ENCODE peak calls at places on chromosomes 11 and 22, in four cellular contexts. P is ovary, H is AG04449, K is left ventricle myocardium inferior. X is an unnamed sample.

GRCh38 chr11:1829039-1829820 is 5.6 kb upstream of the SYT8 start:
- DNase-seq in P (no peak), H (peak; percentile 31), K (no peak), X (no peak)

GRCh38 chr11:119520966-119521365 is 98.0 kb upstream of the THY1 start:
- DNase-seq in H (no peak), P (no peak), K (no peak), X (no peak)

GRCh38 chr11:70204466-70204799 is 1.3 kb downstream of the FADD start:
- DNase-seq in H (no peak), K (no peak), P (no peak), X (no peak)

GRCh38 chr22:37431811-37432707 is 4.8 kb upstream of the ELFN2 start:
- DNase-seq in H (peak; percentile 97), P (no peak), K (no peak), X (no peak)

GRCh38 chr11:45290586-45290985 is 4.4 kb upstream of the SYT13 start:
- DNase-seq in P (no peak), K (no peak), H (no peak), X (no peak)

GRCh38 chr11:104897891-104898684 is at the start of gene CASP12:
- DNase-seq in K (no peak), H (no peak), P (no peak), X (no peak)

GRCh38 chr11:46350695-46351094 is 3.4 kb downstream of the DGKZ start:
- DNase-seq in P (no peak), K (no peak), H (no peak), X (no peak)

GRCh38 chr22:31288496-31289235 is 3.6 kb downstream of the PIK3IP1 start:
- DNase-seq in H (no peak), K (no peak), P (no peak), X (no peak)

GRCh38 chr11:108965602-108966001 is 300.7 kb downstream of the DDX10 start:
- DNase-seq in P (no peak), H (peak; percentile 44), K (no peak), X (no peak)

GRCh38 chr11:105929381-105929955 is 92.6 kb downstream of the MSANTD4 start:
- DNase-seq in H (no peak), K (no peak), P (no peak), X (no peak)
- H3K4me3 ChIP-seq in H (no peak overlapping the region), K (no peak overlapping the region), P (no peak overlapping the region), X (peak overlapping the region; percentile 53)

GRCh38 chr11:96075532-96075959 is 151.6 kb upstream of the MTMR2 start:
- DNase-seq in H (no peak), K (no peak), P (no peak), X (no peak)

GRCh38 chr11:96073536-96073935 is 149.6 kb upstream of the MTMR2 start:
- DNase-seq in K (no peak), H (no peak), P (no peak), X (no peak)

GRCh38 chr11:96072592-96072991 is 148.7 kb upstream of the MTMR2 start:
- DNase-seq in K (no peak), P (no peak), H (no peak), X (no peak)

GRCh38 chr11:96070453-96070852 is 146.5 kb upstream of the MTMR2 start:
- DNase-seq in H (no peak), K (no peak), P (no peak), X (no peak)

GRCh38 chr11:96074551-96075309 is 150.8 kb upstream of the MTMR2 start:
- DNase-seq in P (no peak), H (no peak), K (no peak), X (no peak)
- H3K4me3 ChIP-seq in P (no peak overlapping the region), H (no peak overlapping the region), K (no peak overlapping the region), X (no peak overlapping the region)

GRCh38 chr22:47110817-47111443 is 348.5 kb downstream of the TBC1D22A start:
- DNase-seq in K (no peak), P (peak; percentile 51), H (no peak), X (no peak)
- H3K4me3 ChIP-seq in K (no peak overlapping the region), P (no peak overlapping the region), H (no peak overlapping the region), X (no peak overlapping the region)

DNA sequence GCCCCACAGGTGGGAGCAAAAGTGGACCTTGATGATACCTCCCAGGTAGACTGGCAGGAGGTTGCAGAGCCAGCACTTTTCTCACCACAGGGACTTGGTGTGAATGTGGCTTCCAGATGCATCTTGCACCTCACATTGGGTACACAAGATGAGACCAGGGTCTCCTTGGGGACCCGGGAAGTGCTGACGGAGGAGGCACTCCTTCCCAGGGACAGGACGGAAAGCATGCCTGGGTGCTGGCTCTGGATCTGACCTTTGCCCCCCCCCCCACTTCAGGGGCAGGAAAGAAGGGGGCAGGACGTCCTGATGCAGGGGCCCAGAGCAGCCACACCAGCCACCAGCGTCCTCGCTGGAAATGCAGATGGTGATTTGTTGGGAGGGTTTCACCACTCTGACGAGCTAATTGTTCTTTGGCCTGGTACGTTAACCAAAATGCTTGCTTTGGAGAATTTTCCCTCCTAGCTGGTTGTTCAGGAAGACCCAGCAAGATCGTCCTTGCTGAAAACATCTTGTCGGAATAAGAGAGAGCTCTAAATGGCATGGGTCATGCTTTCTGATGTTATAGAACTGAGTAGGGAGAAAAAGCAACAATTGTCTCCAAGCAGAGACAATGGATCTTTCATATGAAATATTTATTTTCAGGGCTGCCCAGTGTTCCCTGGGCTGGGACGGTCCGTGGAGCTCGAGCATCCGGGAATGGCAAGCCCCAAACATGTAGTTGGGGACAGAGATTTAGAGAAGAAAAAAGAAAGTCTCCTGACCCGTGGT is 74.4 kb upstream of the PPARA start:
- DNase-seq in H (no peak), P (no peak), K (peak; percentile 13), X (no peak)
- H3K4me3 ChIP-seq in H (peak overlapping the region; percentile 52), P (peak overlapping the region; percentile 78), K (peak overlapping the region; percentile 96), X (peak overlapping the region; percentile 89)

GRCh38 chr11:3169235-3169951 is 4.3 kb upstream of the OSBPL5 start:
- DNase-seq in K (peak; percentile 55), H (no peak), P (no peak), X (no peak)
- H3K4me3 ChIP-seq in K (peak overlapping the region; percentile 64), H (peak overlapping the region; percentile 52), P (peak overlapping the region; percentile 36), X (no peak overlapping the region)

DNA sequence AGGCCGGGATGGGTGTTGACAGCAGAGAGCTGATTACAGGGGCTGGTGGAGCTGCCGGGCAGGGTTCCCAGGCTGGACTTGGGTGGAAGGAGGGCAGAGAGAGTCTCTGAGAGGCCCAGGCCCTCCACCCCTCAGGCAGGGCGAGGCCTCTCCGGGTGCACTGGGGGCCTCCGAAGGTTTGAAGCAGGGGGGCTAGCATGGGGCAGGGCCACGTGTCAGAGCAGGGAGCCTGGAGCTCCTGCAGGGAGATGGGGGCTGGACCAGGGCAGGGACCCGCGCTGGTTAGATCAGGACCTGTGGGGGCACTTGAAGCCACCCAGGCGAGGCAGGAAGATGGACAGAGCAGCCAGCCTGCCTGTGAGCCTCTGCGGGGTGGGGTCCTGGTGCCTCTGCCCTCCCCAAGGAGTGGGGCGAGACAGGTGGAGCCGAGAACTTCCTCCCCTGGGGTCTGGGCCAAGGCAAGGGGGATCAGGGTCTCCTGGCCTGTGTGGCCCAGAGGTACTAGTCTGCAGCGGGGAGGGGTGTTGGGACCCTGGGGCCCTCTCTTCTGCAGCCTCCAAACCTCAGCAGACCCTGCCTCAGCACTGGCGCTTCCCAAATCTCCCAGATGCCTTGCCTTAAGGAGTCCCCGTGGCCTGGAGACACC is 911 bp downstream of the PANX2 start:
- DNase-seq in P (peak; percentile 39), K (no peak), H (no peak), X (no peak)
- H3K4me3 ChIP-seq in P (peak overlapping the region; percentile 5), K (no peak overlapping the region), H (no peak overlapping the region), X (peak overlapping the region; percentile 82)

GRCh38 chr11:97107604-97108003 is 717.8 kb downstream of the JRKL start:
- DNase-seq in K (no peak), H (no peak), P (no peak), X (no peak)
- H3K4me3 ChIP-seq in K (no peak overlapping the region), H (no peak overlapping the region), P (no peak overlapping the region), X (no peak overlapping the region)

GRCh38 chr22:29306830-29307657 is 594 bp downstream of the GAS2L1 start:
- DNase-seq in P (peak; percentile 83), H (no peak), K (peak; percentile 88), X (no peak)
- H3K4me3 ChIP-seq in P (peak overlapping the region; percentile 80), H (peak overlapping the region; percentile 62), K (peak overlapping the region; percentile 94), X (peak overlapping the region; percentile 90)

GRCh38 chr11:129366737-129367597 is 8.7 kb upstream of the BARX2 start:
- DNase-seq in K (no peak), P (no peak), H (no peak), X (no peak)

GRCh38 chr11:129368889-129369672 is 6.6 kb upstream of the BARX2 start:
- DNase-seq in H (no peak), K (no peak), P (no peak), X (no peak)

GRCh38 chr11:129365816-129366215 is 9.8 kb upstream of the BARX2 start:
- DNase-seq in P (no peak), K (no peak), H (no peak), X (no peak)

GRCh38 chr11:129359748-129360147 is 15.9 kb upstream of the BARX2 start:
- DNase-seq in K (no peak), P (no peak), H (no peak), X (no peak)

GRCh38 chr11:129364143-129364654 is 11.4 kb upstream of the BARX2 start:
- DNase-seq in K (peak; percentile 65), P (peak; percentile 35), H (peak; percentile 29), X (peak; percentile 45)
- H3K4me3 ChIP-seq in K (peak overlapping the region; percentile 26), P (no peak overlapping the region), H (no peak overlapping the region), X (no peak overlapping the region)